ENCODE peak calls at places on chromosomes 13 and 19, in four cellular contexts. One of them, this sample, is unnamed.

GRCh38 chr19:18379803-18380747 is 5.9 kb upstream of the GDF15 start:
- DNase-seq in heart right ventricle: peak; percentile 76
- DNase-seq in CD8-positive, alpha-beta memory T cell: no peak
- DNase-seq in RWPE2: no peak
- DNase-seq in this sample: no peak

GRCh38 chr13:68927387-68928026 is 1180.1 kb upstream of the ATXN8OS start:
- DNase-seq in heart right ventricle: no peak
- DNase-seq in CD8-positive, alpha-beta memory T cell: no peak
- DNase-seq in RWPE2: no peak
- DNase-seq in this sample: no peak

GRCh38 chr13:26270707-26271106 is 16.8 kb downstream of the CDK8 start:
- DNase-seq in heart right ventricle: no peak
- DNase-seq in CD8-positive, alpha-beta memory T cell: no peak
- DNase-seq in RWPE2: no peak
- DNase-seq in this sample: no peak

GRCh38 chr13:45132384-45133064 is 12.2 kb downstream of the GTF2F2 start:
- DNase-seq in heart right ventricle: no peak
- DNase-seq in CD8-positive, alpha-beta memory T cell: no peak
- DNase-seq in RWPE2: no peak
- DNase-seq in this sample: no peak

GRCh38 chr13:46541210-46541609 is 11.8 kb upstream of the LRCH1 start:
- DNase-seq in heart right ventricle: no peak
- DNase-seq in CD8-positive, alpha-beta memory T cell: no peak
- DNase-seq in RWPE2: no peak
- DNase-seq in this sample: no peak

GRCh38 chr19:50492303-50493052 is 15.8 kb upstream of the GARIN5A start:
- DNase-seq in heart right ventricle: no peak
- DNase-seq in CD8-positive, alpha-beta memory T cell: no peak
- DNase-seq in RWPE2: no peak
- DNase-seq in this sample: no peak

GRCh38 chr19:41399091-41399490 is 1.5 kb downstream of the BCKDHA start:
- DNase-seq in heart right ventricle: no peak
- DNase-seq in CD8-positive, alpha-beta memory T cell: no peak
- DNase-seq in RWPE2: no peak
- DNase-seq in this sample: no peak

GRCh38 chr19:57171551-57172081 is 4.3 kb upstream of the DUXA start:
- DNase-seq in heart right ventricle: peak; percentile 58
- DNase-seq in CD8-positive, alpha-beta memory T cell: peak; percentile 16
- DNase-seq in RWPE2: no peak
- DNase-seq in this sample: no peak

GRCh38 chr13:40058757-40059236 is 403.3 kb downstream of the COG6 start:
- DNase-seq in heart right ventricle: no peak
- DNase-seq in CD8-positive, alpha-beta memory T cell: no peak
- DNase-seq in RWPE2: no peak
- DNase-seq in this sample: no peak

GRCh38 chr13:100520936-100521765 is 67.4 kb downstream of the GGACT start:
- DNase-seq in heart right ventricle: no peak
- DNase-seq in CD8-positive, alpha-beta memory T cell: no peak
- DNase-seq in RWPE2: no peak
- DNase-seq in this sample: no peak

GRCh38 chr13:45055198-45055901 is 65.0 kb upstream of the GTF2F2 start:
- DNase-seq in heart right ventricle: no peak
- DNase-seq in CD8-positive, alpha-beta memory T cell: no peak
- DNase-seq in RWPE2: peak; percentile 48
- DNase-seq in this sample: peak; percentile 51

GRCh38 chr13:107210216-107211010 is 642.5 kb upstream of the ARGLU1 start:
- DNase-seq in heart right ventricle: no peak
- DNase-seq in CD8-positive, alpha-beta memory T cell: no peak
- DNase-seq in RWPE2: no peak
- DNase-seq in this sample: no peak

GRCh38 chr19:35842666-35843272 is 9.5 kb downstream of the NPHS1 start:
- DNase-seq in heart right ventricle: no peak
- DNase-seq in CD8-positive, alpha-beta memory T cell: no peak
- DNase-seq in RWPE2: no peak
- DNase-seq in this sample: no peak

GRCh38 chr13:43584711-43585110 is 202.1 kb downstream of the ENOX1 start:
- DNase-seq in heart right ventricle: no peak
- DNase-seq in CD8-positive, alpha-beta memory T cell: no peak
- DNase-seq in RWPE2: no peak
- DNase-seq in this sample: no peak

GRCh38 chr13:107271226-107271625 is 703.3 kb upstream of the ARGLU1 start:
- DNase-seq in heart right ventricle: no peak
- DNase-seq in CD8-positive, alpha-beta memory T cell: no peak
- DNase-seq in RWPE2: no peak
- DNase-seq in this sample: no peak

GRCh38 chr19:51121257-51121656 is 3.4 kb upstream of the SIGLEC9 start:
- DNase-seq in heart right ventricle: no peak
- DNase-seq in CD8-positive, alpha-beta memory T cell: no peak
- DNase-seq in RWPE2: no peak
- DNase-seq in this sample: no peak

GRCh38 chr19:27966390-27966816 is 1246.5 kb downstream of the UQCRFS1 start:
- DNase-seq in heart right ventricle: no peak
- DNase-seq in CD8-positive, alpha-beta memory T cell: no peak
- DNase-seq in RWPE2: no peak
- DNase-seq in this sample: peak; percentile 4

GRCh38 chr13:50081106-50081898 is 66.1 kb downstream of the KCNRG start:
- DNase-seq in heart right ventricle: peak; percentile 56
- DNase-seq in CD8-positive, alpha-beta memory T cell: peak; percentile 38
- DNase-seq in RWPE2: no peak
- DNase-seq in this sample: peak; percentile 62

GRCh38 chr13:46553521-46553885 is 533 bp downstream of the LRCH1 start:
- DNase-seq in heart right ventricle: no peak
- DNase-seq in CD8-positive, alpha-beta memory T cell: no peak
- DNase-seq in RWPE2: no peak
- DNase-seq in this sample: no peak

GRCh38 chr13:39527961-39528720 is 74.9 kb downstream of the LHFPL6 start:
- DNase-seq in heart right ventricle: no peak
- DNase-seq in CD8-positive, alpha-beta memory T cell: no peak
- DNase-seq in RWPE2: peak; percentile 75
- DNase-seq in this sample: no peak

GRCh38 chr19:56245062-56245740 is 27.3 kb upstream of the EDDM13 start:
- DNase-seq in heart right ventricle: no peak
- DNase-seq in CD8-positive, alpha-beta memory T cell: no peak
- DNase-seq in RWPE2: no peak
- DNase-seq in this sample: no peak

GRCh38 chr19:40592170-40592569 is 9.0 kb upstream of the LTBP4 start:
- DNase-seq in heart right ventricle: no peak
- DNase-seq in CD8-positive, alpha-beta memory T cell: no peak
- DNase-seq in RWPE2: no peak
- DNase-seq in this sample: peak; percentile 24

GRCh38 chr19:18351544-18351943 is 11.1 kb downstream of the PGPEP1 start:
- DNase-seq in heart right ventricle: no peak
- DNase-seq in CD8-positive, alpha-beta memory T cell: no peak
- DNase-seq in RWPE2: no peak
- DNase-seq in this sample: no peak

GRCh38 chr19:33401683-33402420 is 28.3 kb downstream of the CEBPG start:
- DNase-seq in heart right ventricle: no peak
- DNase-seq in CD8-positive, alpha-beta memory T cell: no peak
- DNase-seq in RWPE2: no peak
- DNase-seq in this sample: no peak

GRCh38 chr13:98214008-98214643 is 37.1 kb upstream of the RNF113B start:
- DNase-seq in heart right ventricle: peak; percentile 23
- DNase-seq in CD8-positive, alpha-beta memory T cell: no peak
- DNase-seq in RWPE2: no peak
- DNase-seq in this sample: no peak

GRCh38 chr13:110887242-110887954 is 27.5 kb downstream of the ANKRD10 start:
- DNase-seq in heart right ventricle: no peak
- DNase-seq in CD8-positive, alpha-beta memory T cell: no peak
- DNase-seq in RWPE2: no peak
- DNase-seq in this sample: no peak

GRCh38 chr13:23674795-23675640 is 104.8 kb downstream of the TNFRSF19 start:
- DNase-seq in heart right ventricle: no peak
- DNase-seq in CD8-positive, alpha-beta memory T cell: no peak
- DNase-seq in RWPE2: no peak
- DNase-seq in this sample: no peak

GRCh38 chr19:11035441-11036377 is 53.6 kb upstream of the LDLR start:
- DNase-seq in heart right ventricle: peak; percentile 91
- DNase-seq in CD8-positive, alpha-beta memory T cell: peak; percentile 80
- DNase-seq in RWPE2: peak; percentile 87
- DNase-seq in this sample: peak; percentile 69

GRCh38 chr13:27573265-27573664 is 47.1 kb downstream of the LNX2 start:
- DNase-seq in heart right ventricle: no peak
- DNase-seq in CD8-positive, alpha-beta memory T cell: no peak
- DNase-seq in RWPE2: no peak
- DNase-seq in this sample: no peak

GRCh38 chr19:34507414-34508067 is 26.0 kb downstream of the WTIP start:
- DNase-seq in heart right ventricle: no peak
- DNase-seq in CD8-positive, alpha-beta memory T cell: no peak
- DNase-seq in RWPE2: no peak
- DNase-seq in this sample: no peak

GRCh38 chr19:28981994-28982393 is 231.0 kb downstream of the UQCRFS1 start:
- DNase-seq in heart right ventricle: no peak
- DNase-seq in CD8-positive, alpha-beta memory T cell: no peak
- DNase-seq in RWPE2: no peak
- DNase-seq in this sample: no peak

GRCh38 chr13:114282143-114282685 is 813 bp downstream of the UPF3A start:
- DNase-seq in heart right ventricle: peak; percentile 38
- DNase-seq in CD8-positive, alpha-beta memory T cell: peak; percentile 11
- DNase-seq in RWPE2: no peak
- DNase-seq in this sample: peak; percentile 23

GRCh38 chr19:46221981-46222610 is 7.4 kb upstream of the IGFL1 start:
- DNase-seq in heart right ventricle: peak; percentile 42
- DNase-seq in CD8-positive, alpha-beta memory T cell: no peak
- DNase-seq in RWPE2: peak; percentile 93
- DNase-seq in this sample: no peak

GRCh38 chr19:51026554-51026831 is at the start of gene KLK11:
- DNase-seq in heart right ventricle: no peak
- DNase-seq in CD8-positive, alpha-beta memory T cell: no peak
- DNase-seq in RWPE2: no peak
- DNase-seq in this sample: no peak

GRCh38 chr13:51618626-51619025 is 34.4 kb downstream of the WDFY2 start:
- DNase-seq in heart right ventricle: no peak
- DNase-seq in CD8-positive, alpha-beta memory T cell: no peak
- DNase-seq in RWPE2: no peak
- DNase-seq in this sample: no peak

GRCh38 chr13:51623473-51623872 is 39.2 kb downstream of the WDFY2 start:
- DNase-seq in heart right ventricle: no peak
- DNase-seq in CD8-positive, alpha-beta memory T cell: no peak
- DNase-seq in RWPE2: no peak
- DNase-seq in this sample: no peak

GRCh38 chr13:51619614-51620013 is 35.4 kb downstream of the WDFY2 start:
- DNase-seq in heart right ventricle: no peak
- DNase-seq in CD8-positive, alpha-beta memory T cell: no peak
- DNase-seq in RWPE2: no peak
- DNase-seq in this sample: no peak

GRCh38 chr13:51621597-51621996 is 37.3 kb downstream of the WDFY2 start:
- DNase-seq in heart right ventricle: no peak
- DNase-seq in CD8-positive, alpha-beta memory T cell: no peak
- DNase-seq in RWPE2: no peak
- DNase-seq in this sample: no peak

GRCh38 chr13:51620165-51620983 is 36.1 kb downstream of the WDFY2 start:
- DNase-seq in heart right ventricle: peak; percentile 29
- DNase-seq in CD8-positive, alpha-beta memory T cell: no peak
- DNase-seq in RWPE2: no peak
- DNase-seq in this sample: no peak
- H3K27ac ChIP-seq in heart right ventricle: no peak overlapping the region
- H3K27ac ChIP-seq in CD8-positive, alpha-beta memory T cell: no peak overlapping the region
- H3K27ac ChIP-seq in RWPE2: peak overlapping the region; percentile 48
- H3K27ac ChIP-seq in this sample: no peak overlapping the region

DNA sequence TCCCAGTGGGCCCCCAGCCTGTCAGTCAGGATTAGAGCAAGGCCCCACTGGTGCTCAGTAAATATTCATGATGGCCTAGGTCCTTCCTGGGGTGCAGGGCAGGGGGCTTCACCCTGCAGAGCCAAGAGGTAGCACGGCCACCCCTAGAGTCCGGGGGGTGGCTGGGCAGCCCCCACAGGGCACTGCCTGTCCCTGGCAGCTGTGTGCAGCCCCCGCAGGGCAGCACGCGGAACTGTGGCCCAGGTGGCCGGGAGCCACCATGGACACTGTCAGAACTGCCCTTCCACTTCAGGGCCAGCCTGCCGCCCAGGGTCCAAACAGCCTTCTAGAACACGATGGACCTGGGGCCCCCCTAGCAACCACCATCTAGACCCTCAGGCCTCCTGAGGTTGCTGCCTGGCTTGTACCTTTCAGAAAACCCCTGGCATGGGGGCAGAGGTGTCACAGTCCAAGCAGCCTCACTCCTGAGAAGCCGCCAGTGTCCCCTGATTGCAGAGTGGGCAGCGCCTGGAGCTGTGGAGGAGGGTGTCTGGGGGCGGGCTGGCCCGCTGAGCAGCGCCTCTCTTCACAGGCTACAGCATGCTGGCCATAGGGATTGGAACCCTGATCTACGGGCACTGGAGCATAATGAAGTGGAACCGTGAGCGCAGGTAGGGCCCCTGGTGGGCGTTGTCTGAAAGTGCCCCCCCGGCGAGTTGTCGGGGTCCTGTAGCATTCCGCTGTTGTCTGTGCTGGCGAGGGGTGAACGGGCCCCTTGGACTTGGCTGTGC is 2.9 kb upstream of the YJEFN3 start:
- DNase-seq in heart right ventricle: no peak
- DNase-seq in CD8-positive, alpha-beta memory T cell: no peak
- DNase-seq in RWPE2: peak; percentile 61
- DNase-seq in this sample: no peak
- H3K36me3 ChIP-seq in heart right ventricle: no peaks in the 10 kb centered on the region
- H3K36me3 ChIP-seq in CD8-positive, alpha-beta memory T cell: no peaks in the 10 kb centered on the region
- H3K36me3 ChIP-seq in RWPE2: peaks cover 26% of the 10 kb centered on the region
- H3K36me3 ChIP-seq in this sample: peaks cover 22% of the 10 kb centered on the region

GRCh38 chr13:35850569-35850968 is 280.6 kb downstream of the DCLK1 start:
- DNase-seq in heart right ventricle: no peak
- DNase-seq in CD8-positive, alpha-beta memory T cell: no peak
- DNase-seq in RWPE2: no peak
- DNase-seq in this sample: no peak

GRCh38 chr13:35848868-35849644 is 282.1 kb downstream of the DCLK1 start:
- DNase-seq in heart right ventricle: no peak
- DNase-seq in CD8-positive, alpha-beta memory T cell: no peak
- DNase-seq in RWPE2: no peak
- DNase-seq in this sample: no peak

GRCh38 chr13:35854286-35854685 is 276.9 kb downstream of the DCLK1 start:
- DNase-seq in heart right ventricle: no peak
- DNase-seq in CD8-positive, alpha-beta memory T cell: no peak
- DNase-seq in RWPE2: no peak
- DNase-seq in this sample: no peak

GRCh38 chr13:35851238-35851814 is 279.9 kb downstream of the DCLK1 start:
- DNase-seq in heart right ventricle: no peak
- DNase-seq in CD8-positive, alpha-beta memory T cell: no peak
- DNase-seq in RWPE2: no peak
- DNase-seq in this sample: no peak

DNA sequence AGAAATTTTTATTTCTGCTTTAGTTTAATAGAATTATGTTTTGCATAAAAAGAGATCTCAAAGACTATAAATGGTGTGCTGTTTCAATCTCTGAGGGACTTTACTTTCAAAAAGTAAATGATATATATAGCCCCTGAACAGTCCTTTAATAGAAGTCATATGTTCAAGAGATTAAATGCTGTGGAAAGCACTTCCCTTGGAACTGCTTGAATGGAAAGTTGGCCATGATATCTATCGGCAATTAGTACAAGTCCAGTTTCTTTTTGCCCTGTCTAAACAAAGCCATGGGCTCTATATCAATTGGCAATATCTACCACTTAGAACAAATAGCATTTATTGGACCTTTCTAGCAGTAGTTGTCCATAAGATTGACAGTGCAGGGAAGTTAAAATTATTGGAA is 282.9 kb downstream of the DCLK1 start:
- DNase-seq in heart right ventricle: no peak
- DNase-seq in CD8-positive, alpha-beta memory T cell: no peak
- DNase-seq in RWPE2: no peak
- DNase-seq in this sample: no peak
- H3K27ac ChIP-seq in heart right ventricle: no peak overlapping the region
- H3K27ac ChIP-seq in CD8-positive, alpha-beta memory T cell: no peak overlapping the region
- H3K27ac ChIP-seq in RWPE2: no peak overlapping the region
- H3K27ac ChIP-seq in this sample: no peak overlapping the region

GRCh38 chr13:34207872-34208271 is 389.9 kb downstream of the RFC3 start:
- DNase-seq in heart right ventricle: no peak
- DNase-seq in CD8-positive, alpha-beta memory T cell: no peak
- DNase-seq in RWPE2: no peak
- DNase-seq in this sample: no peak
- H3K36me3 ChIP-seq in heart right ventricle: no peaks in the 10 kb centered on the region
- H3K36me3 ChIP-seq in CD8-positive, alpha-beta memory T cell: no peaks in the 10 kb centered on the region
- H3K36me3 ChIP-seq in RWPE2: no peaks in the 10 kb centered on the region
- H3K36me3 ChIP-seq in this sample: no peaks in the 10 kb centered on the region

This sample was measured in CD4-positive, CD25-positive, alpha-beta regulatory T cell.